ENCODE peak calls at places on chromosomes 11 and 22, in four cellular contexts. C is HepG2, F is H1, M is GM12878. G is an unnamed sample.

GRCh38 chr11:2732261-2732939 is 32.6 kb upstream of the KCNQ1OT1 start:
- DNase-seq in C (peak; percentile 89), F (no peak), M (no peak), G (no peak)

GRCh38 chr11:66116576-66117361 is 46.7 kb downstream of the PACS1 start:
- DNase-seq in C (no peak), F (no peak), M (no peak), G (no peak)

GRCh38 chr11:72584293-72584921 is 89.8 kb downstream of the PDE2A start:
- DNase-seq in C (no peak), F (peak; percentile 83), M (no peak), G (no peak)

GRCh38 chr11:73982990-73983763 is 534 bp upstream of the UCP2 start:
- DNase-seq in C (peak; percentile 94), F (peak; percentile 91), M (peak; percentile 89), G (peak; percentile 96)

GRCh38 chr11:77411238-77411637 is 62.7 kb downstream of the PAK1 start:
- DNase-seq in C (no peak), F (no peak), M (no peak), G (no peak)

GRCh38 chr11:10122337-10123197 is 171.5 kb downstream of the SBF2 start:
- DNase-seq in C (no peak), F (no peak), M (no peak), G (no peak)

GRCh38 chr11:504053-504993 is 2.7 kb downstream of the RNH1 start:
- DNase-seq in C (no peak), F (no peak), M (no peak), G (no peak)

GRCh38 chr11:65432133-65432650 is 9.6 kb downstream of the NEAT1 start:
- DNase-seq in C (no peak), F (no peak), M (no peak), G (no peak)

GRCh38 chr11:12389676-12390075 is 12.3 kb downstream of the PARVA start:
- DNase-seq in C (no peak), F (no peak), M (no peak), G (no peak)

GRCh38 chr11:15707971-15708370 is 593.2 kb downstream of the INSC start:
- DNase-seq in C (no peak), F (no peak), M (no peak), G (no peak)

GRCh38 chr22:43827336-43827735 is 15.2 kb upstream of the EFCAB6 start:
- DNase-seq in C (no peak), F (no peak), M (no peak), G (no peak)

GRCh38 chr11:8092587-8093424 is 11.8 kb downstream of the TUB start:
- DNase-seq in C (peak; percentile 58), F (peak; percentile 71), M (no peak), G (peak; percentile 72)

GRCh38 chr11:21604564-21604963 is 588.3 kb upstream of the ANO5 start:
- DNase-seq in C (no peak), F (no peak), M (no peak), G (no peak)

GRCh38 chr22:46078241-46079092 is 71.9 kb upstream of the PPARA start:
- DNase-seq in C (no peak), F (no peak), M (no peak), G (no peak)

GRCh38 chr11:65419460-65419772 is 3.2 kb upstream of the NEAT1 start:
- DNase-seq in C (no peak), F (no peak), M (no peak), G (no peak)

GRCh38 chr11:67435031-67435726 is 2.3 kb downstream of the PTPRCAP start:
- DNase-seq in C (no peak), F (no peak), M (no peak), G (no peak)

GRCh38 chr11:72741429-72741833 is 10.8 kb downstream of the ARAP1 start:
- DNase-seq in C (peak; percentile 56), F (peak; percentile 54), M (no peak), G (no peak)

GRCh38 chr22:45450931-45451651 is 37.6 kb downstream of the RIBC2 start:
- DNase-seq in C (no peak), F (no peak), M (no peak), G (no peak)

GRCh38 chr11:104053743-104054142 is 17.3 kb downstream of the DDI1 start:
- DNase-seq in C (no peak), F (no peak), M (no peak), G (no peak)

GRCh38 chr11:68749501-68750196 is 1.7 kb downstream of the TESMIN start:
- DNase-seq in C (no peak), F (no peak), M (no peak), G (no peak)

GRCh38 chr22:32531955-32532818 is 57.6 kb downstream of the FBXO7 start:
- DNase-seq in C (peak; percentile 87), F (peak; percentile 67), M (no peak), G (no peak)

GRCh38 chr11:28757725-28758515 is 649.7 kb downstream of the METTL15 start:
- DNase-seq in C (no peak), F (no peak), M (no peak), G (no peak)

GRCh38 chr11:6397636-6398035 is 7.4 kb downstream of the SMPD1 start:
- DNase-seq in C (no peak), F (no peak), M (no peak), G (no peak)

GRCh38 chr11:7077101-7077500 is 11.7 kb upstream of the RBMXL2 start:
- DNase-seq in C (no peak), F (peak; percentile 83), M (no peak), G (no peak)

GRCh38 chr11:46417711-46418110 is 26.1 kb upstream of the CHRM4 start:
- DNase-seq in C (no peak), F (no peak), M (no peak), G (no peak)

GRCh38 chr11:75677275-75677674 is 8.4 kb upstream of the MAP6 start:
- DNase-seq in C (no peak), F (no peak), M (no peak), G (no peak)
- TF ChIP-seq SUZ12 in C (no peak), F (no peak), M (no peak), G (no peak)

GRCh38 chr11:118168751-118169150 is 7.7 kb downstream of the SCN2B start:
- DNase-seq in C (no peak), F (no peak), M (no peak), G (no peak)
- TF ChIP-seq SP1 in C (no peak), F (no peak), M (no peak), G (no peak)

DNA sequence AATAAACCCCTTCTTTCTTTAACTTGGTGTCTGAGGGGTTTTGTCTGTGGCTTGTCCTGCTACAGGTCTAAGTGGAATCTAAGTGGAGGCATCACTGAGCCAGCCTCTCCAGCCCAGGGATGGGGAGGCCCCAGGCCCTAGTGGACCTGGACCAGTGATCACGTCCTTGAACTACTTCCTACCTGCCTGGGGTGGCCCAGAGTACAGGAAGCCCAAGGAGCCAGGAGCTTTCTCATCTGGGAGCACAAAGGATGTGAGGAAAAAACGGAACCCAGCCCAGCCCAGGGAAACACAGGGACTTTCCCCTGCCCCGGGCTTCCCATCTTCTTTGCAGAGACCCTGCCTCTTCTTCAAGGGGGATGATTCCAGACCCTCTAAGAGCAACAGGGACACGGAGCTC is 3.5 kb upstream of the CD5 start:
- DNase-seq in C (no peak), F (no peak), M (no peak), G (no peak)
- TF ChIP-seq SUZ12 in C (no peak), F (no peak), M (no peak), G (no peak)

DNA sequence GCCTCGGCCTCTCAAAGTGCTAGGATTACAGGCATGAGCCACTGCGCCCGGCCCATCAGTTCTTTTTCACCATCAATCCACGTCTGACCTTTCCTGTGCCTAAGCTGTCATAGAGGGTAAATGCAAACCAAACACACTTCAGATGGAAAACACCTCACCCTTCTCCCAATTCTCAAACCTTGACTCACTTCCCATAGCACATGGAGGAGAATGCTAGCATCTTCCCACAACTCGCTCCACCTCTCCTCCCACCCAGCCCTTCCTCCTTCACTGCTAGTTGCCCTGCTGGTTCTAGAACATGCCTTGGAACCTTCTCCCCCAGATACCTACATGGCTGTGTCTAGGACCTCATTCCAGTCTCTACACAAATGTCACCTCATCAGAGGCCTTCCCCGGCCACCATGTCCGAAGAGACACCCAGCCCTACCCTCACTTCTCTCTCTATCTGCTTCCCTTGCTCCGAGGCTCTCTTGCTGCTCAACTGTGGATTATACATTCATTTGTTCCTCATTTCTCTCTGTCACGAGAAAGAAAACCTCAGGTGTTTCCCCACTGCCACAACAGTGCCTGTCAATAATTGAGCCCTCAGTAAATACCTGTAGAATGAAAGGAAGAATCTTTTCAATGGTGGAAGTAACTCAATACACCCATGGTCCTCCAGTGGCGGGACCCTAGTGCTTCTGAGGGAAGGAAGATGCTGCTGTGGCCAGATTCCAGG is 21.3 kb upstream of the NCF4 start:
- DNase-seq in C (no peak), F (no peak), M (no peak), G (no peak)
- TF ChIP-seq SP1 in C (no peak), F (no peak), M (no peak), G (no peak)

DNA sequence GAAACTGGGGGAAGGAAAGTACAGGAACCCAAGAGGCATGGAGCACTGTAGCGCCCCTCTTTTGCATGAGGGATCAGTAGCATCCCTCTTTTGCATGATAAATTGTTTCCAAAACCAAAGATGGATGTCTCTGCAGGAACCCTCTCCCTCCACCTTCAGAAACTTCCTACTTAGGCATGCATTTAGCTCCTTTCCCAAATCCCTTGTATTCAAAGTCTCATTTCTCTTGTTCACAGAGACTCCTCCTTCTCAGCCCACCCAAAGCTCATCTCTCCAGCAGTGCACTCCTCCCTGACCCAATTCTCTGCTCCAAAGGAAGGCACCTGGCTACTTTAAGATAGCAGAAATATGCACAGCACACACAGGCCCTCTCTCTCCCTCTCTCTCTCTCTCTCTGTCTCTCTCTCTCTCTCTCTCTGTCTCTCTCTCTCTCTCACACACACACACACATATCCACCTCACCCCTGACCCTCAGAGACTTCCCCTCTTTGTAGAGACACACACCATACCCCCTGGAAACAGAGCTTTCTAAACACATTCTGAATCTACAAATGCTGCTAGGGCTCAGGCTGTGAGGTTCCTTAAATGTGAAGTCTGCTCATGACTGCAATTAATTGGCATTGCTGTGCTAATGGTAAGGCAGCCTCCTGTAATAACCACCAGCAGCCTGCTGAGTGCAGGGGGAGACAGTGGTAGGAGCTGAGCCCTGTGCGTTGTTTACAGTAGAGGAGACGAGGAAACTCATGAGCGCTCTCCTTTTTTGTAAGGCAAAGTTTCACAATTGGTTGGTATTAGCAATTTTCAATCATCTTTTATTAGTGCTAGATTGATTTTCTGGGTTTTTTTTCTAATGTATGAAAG is 519.6 kb downstream of the NTM start:
- DNase-seq in C (no peak), F (no peak), M (no peak), G (no peak)
- TF ChIP-seq SUZ12 in C (no peak), F (no peak), M (no peak), G (no peak)

GRCh38 chr22:41458161-41458728 is 10.2 kb downstream of the PHF5A start:
- DNase-seq in C (no peak), F (no peak), M (no peak), G (no peak)
- TF ChIP-seq SP1 in C (no peak), F (no peak), M (no peak), G (no peak)

DNA sequence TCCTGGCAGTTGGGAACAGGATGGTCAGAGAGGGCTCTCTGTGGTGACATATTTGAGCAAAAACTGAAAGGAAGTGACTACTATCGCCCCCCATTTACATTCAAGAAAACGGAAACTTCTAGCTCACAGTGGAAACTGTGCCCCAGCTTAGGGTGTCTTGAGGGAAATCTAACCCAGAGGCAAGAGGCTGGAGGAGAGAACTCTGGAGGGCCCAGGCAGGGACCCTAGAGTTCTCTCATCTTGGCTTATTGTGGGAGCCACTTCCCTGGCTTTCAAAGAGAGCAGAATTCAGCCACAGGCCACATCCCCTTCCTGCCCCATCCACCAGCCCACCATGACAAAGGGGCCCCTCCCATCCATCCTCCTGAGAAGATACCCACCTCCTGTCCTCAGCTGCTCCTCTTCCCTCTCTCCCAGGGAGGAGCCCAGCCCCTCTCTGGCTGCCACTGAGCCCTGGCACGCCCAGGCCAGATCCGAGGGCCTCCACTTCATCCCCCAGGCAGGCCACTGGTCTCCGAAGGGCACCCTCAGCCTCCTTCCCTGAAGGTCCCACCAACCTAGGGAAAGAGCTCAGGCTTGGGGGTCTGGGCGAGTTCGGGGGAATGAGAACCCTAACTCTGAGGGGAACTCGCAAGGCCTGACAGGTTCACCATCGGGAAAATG is 1.6 kb upstream of the TMPRSS13 start:
- DNase-seq in C (no peak), F (no peak), M (no peak), G (no peak)
- TF ChIP-seq SUZ12 in C (no peak), F (no peak), M (no peak), G (no peak)